ENCODE peak calls at places on chromosomes 4 and X, in four cellular contexts. One of them, this sample, is unnamed.

GRCh38 chr4:32499176-32499575 is 1779.0 kb downstream of the PCDH7 start:
- DNase-seq in A549: no peak
- DNase-seq in Panc1: no peak
- DNase-seq in HCT116: no peak
- DNase-seq in this sample: no peak

GRCh38 chrX:139759637-139760036 is 51.7 kb upstream of the MCF2 start:
- DNase-seq in A549: peak
- DNase-seq in HCT116: no peak
- DNase-seq in Panc1: peak
- DNase-seq in this sample: peak

GRCh38 chrX:15107367-15107988 is 162.4 kb downstream of the ASB9 start:
- DNase-seq in A549: peak
- DNase-seq in Panc1: no peak
- DNase-seq in HCT116: no peak
- DNase-seq in this sample: no peak

GRCh38 chr4:102343964-102344519 is 1.2 kb downstream of the SLC39A8 start:
- DNase-seq in HCT116: peak
- DNase-seq in A549: no peak
- DNase-seq in Panc1: no peak
- DNase-seq in this sample: no peak

GRCh38 chrX:103461156-103461555 is 58.1 kb downstream of the RAB40A start:
- DNase-seq in HCT116: no peak
- DNase-seq in A549: no peak
- DNase-seq in Panc1: no peak
- DNase-seq in this sample: no peak

GRCh38 chr4:909821-910220 is 22.3 kb downstream of the GAK start:
- DNase-seq in HCT116: no peak
- DNase-seq in Panc1: no peak
- DNase-seq in A549: no peak
- DNase-seq in this sample: no peak

GRCh38 chr4:21768349-21769310 is 179.9 kb downstream of the KCNIP4 start:
- DNase-seq in A549: peak
- DNase-seq in Panc1: peak
- DNase-seq in HCT116: peak
- DNase-seq in this sample: peak

GRCh38 chr4:157804169-157804543 is 368.7 kb downstream of the GASK1B start:
- DNase-seq in Panc1: no peak
- DNase-seq in A549: no peak
- DNase-seq in HCT116: no peak
- DNase-seq in this sample: no peak

GRCh38 chr4:128338634-128339355 is 51.2 kb upstream of the PGRMC2 start:
- DNase-seq in Panc1: peak
- DNase-seq in A549: peak
- DNase-seq in HCT116: no peak
- DNase-seq in this sample: no peak

GRCh38 chrX:133448512-133449076 is 33.3 kb upstream of the GPC4 start:
- DNase-seq in Panc1: no peak
- DNase-seq in A549: no peak
- DNase-seq in HCT116: no peak
- DNase-seq in this sample: no peak

GRCh38 chr4:139167774-139168444 is 9.1 kb downstream of the ELF2 start:
- DNase-seq in Panc1: no peak
- DNase-seq in HCT116: peak
- DNase-seq in A549: peak
- DNase-seq in this sample: peak

GRCh38 chrX:134936542-134936941 is 54.2 kb upstream of the SMIM10 start:
- DNase-seq in A549: peak
- DNase-seq in Panc1: no peak
- DNase-seq in HCT116: no peak
- DNase-seq in this sample: no peak

GRCh38 chr4:144649646-144650045 is 3.7 kb downstream of the HHIP start:
- DNase-seq in Panc1: no peak
- DNase-seq in HCT116: no peak
- DNase-seq in A549: no peak
- DNase-seq in this sample: no peak

GRCh38 chr4:71383984-71384383 is 45.2 kb downstream of the SLC4A4 start:
- DNase-seq in A549: no peak
- DNase-seq in Panc1: no peak
- DNase-seq in HCT116: no peak
- DNase-seq in this sample: no peak

GRCh38 chr4:143071351-143071750 is 113.4 kb upstream of the USP38 start:
- DNase-seq in A549: no peak
- DNase-seq in Panc1: no peak
- DNase-seq in HCT116: no peak
- DNase-seq in this sample: no peak

GRCh38 chr4:15469402-15470148 is at the start of gene CC2D2A:
- DNase-seq in Panc1: no peak
- DNase-seq in A549: peak
- DNase-seq in HCT116: no peak
- DNase-seq in this sample: no peak

GRCh38 chr4:36523182-36523581 is 241.8 kb downstream of the DTHD1 start:
- DNase-seq in HCT116: no peak
- DNase-seq in Panc1: no peak
- DNase-seq in A549: no peak
- DNase-seq in this sample: no peak

GRCh38 chr4:71602271-71602890 is 181.5 kb downstream of the GC start:
- DNase-seq in A549: no peak
- DNase-seq in HCT116: no peak
- DNase-seq in Panc1: no peak
- DNase-seq in this sample: no peak

GRCh38 chr4:107317596-107317995 is 281.5 kb upstream of the DKK2 start:
- DNase-seq in HCT116: no peak
- DNase-seq in A549: no peak
- DNase-seq in Panc1: no peak
- DNase-seq in this sample: no peak

GRCh38 chrX:136728393-136728792 is 52.3 kb downstream of the ARHGEF6 start:
- DNase-seq in A549: no peak
- DNase-seq in HCT116: no peak
- DNase-seq in Panc1: no peak
- DNase-seq in this sample: no peak

GRCh38 chrX:71365876-71366673 is at the start of gene TAF1:
- DNase-seq in A549: peak
- DNase-seq in Panc1: peak
- DNase-seq in HCT116: peak
- DNase-seq in this sample: peak
- TF ChIP-seq REST in A549: no peak
- TF ChIP-seq REST in Panc1: no peak
- TF ChIP-seq REST in HCT116: no peak
- TF ChIP-seq REST in this sample: no peak

GRCh38 chr4:159296061-159296460 is 193.2 kb downstream of the RAPGEF2 start:
- DNase-seq in HCT116: no peak
- DNase-seq in Panc1: no peak
- DNase-seq in A549: no peak
- DNase-seq in this sample: no peak

GRCh38 chr4:159290321-159291030 is 187.6 kb downstream of the RAPGEF2 start:
- DNase-seq in A549: no peak
- DNase-seq in Panc1: no peak
- DNase-seq in HCT116: no peak
- DNase-seq in this sample: no peak

GRCh38 chr4:159292137-159292896 is 189.4 kb downstream of the RAPGEF2 start:
- DNase-seq in Panc1: no peak
- DNase-seq in HCT116: no peak
- DNase-seq in A549: no peak
- DNase-seq in this sample: no peak

GRCh38 chr4:159289682-159290081 is 186.8 kb downstream of the RAPGEF2 start:
- DNase-seq in HCT116: no peak
- DNase-seq in Panc1: no peak
- DNase-seq in A549: no peak
- DNase-seq in this sample: no peak

GRCh38 chr4:159291176-159291575 is 188.3 kb downstream of the RAPGEF2 start:
- DNase-seq in Panc1: no peak
- DNase-seq in A549: no peak
- DNase-seq in HCT116: no peak
- DNase-seq in this sample: no peak
- TF ChIP-seq REST in Panc1: no peak
- TF ChIP-seq REST in A549: no peak
- TF ChIP-seq REST in HCT116: no peak
- TF ChIP-seq REST in this sample: no peak

GRCh38 chr4:2942037-2942531 is 21.1 kb downstream of the NOP14 start:
- DNase-seq in Panc1: no peak
- DNase-seq in HCT116: no peak
- DNase-seq in A549: no peak
- DNase-seq in this sample: no peak
- TF ChIP-seq REST in Panc1: no peak
- TF ChIP-seq REST in HCT116: no peak
- TF ChIP-seq REST in A549: no peak
- TF ChIP-seq REST in this sample: no peak

GRCh38 chr4:148065069-148065468 is 333.2 kb downstream of the ARHGAP10 start:
- DNase-seq in Panc1: no peak
- DNase-seq in A549: no peak
- DNase-seq in HCT116: no peak
- DNase-seq in this sample: no peak
- TF ChIP-seq REST in Panc1: no peak
- TF ChIP-seq REST in A549: no peak
- TF ChIP-seq REST in HCT116: no peak
- TF ChIP-seq REST in this sample: no peak

DNA sequence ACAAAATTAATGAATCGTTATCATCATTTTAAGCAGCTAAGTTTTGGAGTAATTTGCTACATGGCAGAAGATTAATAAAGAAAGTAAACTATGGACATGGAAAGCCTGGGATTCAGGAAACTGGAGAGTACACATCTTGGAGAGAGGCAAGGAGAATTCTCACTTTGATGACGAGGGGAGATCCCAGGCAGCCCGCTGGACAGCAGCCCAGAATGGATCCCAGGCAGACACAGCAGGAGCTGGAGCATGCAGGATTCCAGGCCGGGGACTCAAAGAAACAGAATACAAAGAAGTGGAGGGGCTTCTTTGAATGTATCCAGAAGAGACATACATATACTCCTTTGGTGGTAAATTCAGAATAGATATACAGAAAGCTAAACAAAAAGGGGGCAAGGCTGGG is 118.0 kb upstream of the ATP6AP2 start:
- DNase-seq in Panc1: no peak
- DNase-seq in A549: no peak
- DNase-seq in HCT116: no peak
- DNase-seq in this sample: no peak
- TF ChIP-seq REST in Panc1: no peak
- TF ChIP-seq REST in A549: no peak
- TF ChIP-seq REST in HCT116: no peak
- TF ChIP-seq REST in this sample: no peak

GRCh38 chr4:110085131-110085530 is 113.3 kb downstream of the ELOVL6 start:
- DNase-seq in HCT116: no peak
- DNase-seq in Panc1: no peak
- DNase-seq in A549: no peak
- DNase-seq in this sample: peak
- TF ChIP-seq REST in HCT116: no peak
- TF ChIP-seq REST in Panc1: no peak
- TF ChIP-seq REST in A549: no peak
- TF ChIP-seq REST in this sample: no peak

DNA sequence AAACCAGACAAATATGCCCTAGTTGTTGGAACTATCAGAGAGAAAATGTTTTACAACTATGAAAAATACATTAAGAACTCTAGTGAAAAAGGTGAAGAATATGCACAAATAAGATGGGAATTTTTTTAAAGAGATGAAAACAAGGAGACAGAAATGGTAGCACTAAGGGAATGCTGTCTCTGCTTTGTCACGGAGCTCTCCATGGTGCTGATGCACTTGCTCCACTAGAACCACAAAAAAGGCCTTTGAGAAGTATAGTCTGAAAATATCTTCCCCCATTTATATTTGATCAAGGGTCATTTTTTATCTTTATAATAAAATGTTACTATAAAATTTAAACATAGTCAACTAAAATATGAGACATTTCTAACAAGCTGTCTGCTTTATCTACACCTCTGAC is 1655.5 kb upstream of the AGA start:
- DNase-seq in Panc1: no peak
- DNase-seq in A549: no peak
- DNase-seq in HCT116: no peak
- DNase-seq in this sample: peak
- TF ChIP-seq REST in Panc1: peak
- TF ChIP-seq REST in A549: peak
- TF ChIP-seq REST in HCT116: peak
- TF ChIP-seq REST in this sample: peak

GRCh38 chr4:82889287-82889686 is 1.7 kb downstream of the SEC31A start:
- DNase-seq in HCT116: no peak
- DNase-seq in A549: no peak
- DNase-seq in Panc1: no peak
- DNase-seq in this sample: no peak

GRCh38 chr4:82891728-82892466 is 944 bp upstream of the SEC31A start:
- DNase-seq in Panc1: no peak
- DNase-seq in A549: no peak
- DNase-seq in HCT116: no peak
- DNase-seq in this sample: no peak

GRCh38 chr4:82890913-82891727 is at the start of gene SEC31A:
- DNase-seq in Panc1: peak
- DNase-seq in HCT116: peak
- DNase-seq in A549: peak
- DNase-seq in this sample: peak

GRCh38 chr4:82892467-82892802 is 1.5 kb upstream of the SEC31A start:
- DNase-seq in A549: no peak
- DNase-seq in HCT116: no peak
- DNase-seq in Panc1: no peak
- DNase-seq in this sample: no peak

DNA sequence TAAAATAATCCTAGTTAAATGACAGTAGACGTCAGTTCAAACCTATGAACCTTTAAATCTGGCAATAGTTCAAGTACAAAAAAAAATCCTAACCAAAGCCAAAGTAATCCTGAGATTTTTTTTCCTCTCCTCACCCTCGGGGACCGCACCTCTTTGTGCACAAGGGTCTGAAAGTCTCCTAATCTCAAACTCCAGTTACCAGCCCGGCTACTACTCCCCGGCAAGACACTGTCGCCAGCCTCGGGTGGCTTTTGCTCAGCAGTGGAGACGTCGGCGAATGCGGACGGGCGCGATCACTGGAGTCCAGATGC is 396 bp downstream of the SEC31A start:
- DNase-seq in Panc1: no peak
- DNase-seq in A549: no peak
- DNase-seq in HCT116: no peak
- DNase-seq in this sample: no peak
- TF ChIP-seq REST in Panc1: no peak
- TF ChIP-seq REST in A549: no peak
- TF ChIP-seq REST in HCT116: no peak
- TF ChIP-seq REST in this sample: no peak

This sample was measured in HL-60.